ENCODE peak calls at places on chromosomes 16 and 17, in seven cellular contexts. One of them, this sample, is unnamed.

GRCh38 chr16:80618862-80619648 is 78.3 kb downstream of the DYNLRB2 start:
- DNase-seq in A549: no peak
- DNase-seq in hypothalamus: no peak
- DNase-seq in stimulated activated naive CD8-positive, alpha-beta T cell treated with anti-CD3 and anti-CD28 coated beads, Interleukin-15, Interleukin-2, amounts not matched to agents 100 U/mL and 50 U/mL, for 24 hours: no peak
- DNase-seq in adipocyte: no peak
- DNase-seq in endothelial cell: no peak
- DNase-seq in AG08396: no peak
- DNase-seq in this sample: no peak

GRCh38 chr16:19329932-19330331 is 44.4 kb downstream of the CLEC19A start:
- DNase-seq in hypothalamus: no peak
- DNase-seq in stimulated activated naive CD8-positive, alpha-beta T cell treated with anti-CD3 and anti-CD28 coated beads, Interleukin-15, Interleukin-2, amounts not matched to agents 100 U/mL and 50 U/mL, for 24 hours: no peak
- DNase-seq in adipocyte: no peak
- DNase-seq in endothelial cell: no peak
- DNase-seq in A549: peak
- DNase-seq in AG08396: no peak
- DNase-seq in this sample: no peak

GRCh38 chr17:57900991-57901743 is 51.3 kb upstream of the MRPS23 start:
- DNase-seq in AG08396: no peak
- DNase-seq in adipocyte: no peak
- DNase-seq in hypothalamus: no peak
- DNase-seq in endothelial cell: no peak
- DNase-seq in stimulated activated naive CD8-positive, alpha-beta T cell treated with anti-CD3 and anti-CD28 coated beads, Interleukin-15, Interleukin-2, amounts not matched to agents 100 U/mL and 50 U/mL, for 24 hours: no peak
- DNase-seq in A549: no peak
- DNase-seq in this sample: no peak

GRCh38 chr16:73152731-73153130 is 104.8 kb upstream of the ZFHX3 start:
- DNase-seq in stimulated activated naive CD8-positive, alpha-beta T cell treated with anti-CD3 and anti-CD28 coated beads, Interleukin-15, Interleukin-2, amounts not matched to agents 100 U/mL and 50 U/mL, for 24 hours: no peak
- DNase-seq in endothelial cell: peak
- DNase-seq in A549: no peak
- DNase-seq in hypothalamus: no peak
- DNase-seq in adipocyte: no peak
- DNase-seq in AG08396: peak
- DNase-seq in this sample: no peak

GRCh38 chr17:17182601-17183136 is 23.5 kb downstream of the PLD6 start:
- DNase-seq in A549: no peak
- DNase-seq in AG08396: no peak
- DNase-seq in stimulated activated naive CD8-positive, alpha-beta T cell treated with anti-CD3 and anti-CD28 coated beads, Interleukin-15, Interleukin-2, amounts not matched to agents 100 U/mL and 50 U/mL, for 24 hours: no peak
- DNase-seq in adipocyte: no peak
- DNase-seq in endothelial cell: no peak
- DNase-seq in hypothalamus: no peak
- DNase-seq in this sample: no peak

GRCh38 chr17:69228576-69228975 is at the start of gene ABCA10:
- DNase-seq in hypothalamus: no peak
- DNase-seq in endothelial cell: no peak
- DNase-seq in AG08396: no peak
- DNase-seq in adipocyte: peak
- DNase-seq in A549: no peak
- DNase-seq in stimulated activated naive CD8-positive, alpha-beta T cell treated with anti-CD3 and anti-CD28 coated beads, Interleukin-15, Interleukin-2, amounts not matched to agents 100 U/mL and 50 U/mL, for 24 hours: no peak
- DNase-seq in this sample: no peak

GRCh38 chr16:12551530-12551929 is 252.2 kb downstream of the CPPED1 start:
- DNase-seq in adipocyte: no peak
- DNase-seq in endothelial cell: no peak
- DNase-seq in stimulated activated naive CD8-positive, alpha-beta T cell treated with anti-CD3 and anti-CD28 coated beads, Interleukin-15, Interleukin-2, amounts not matched to agents 100 U/mL and 50 U/mL, for 24 hours: no peak
- DNase-seq in hypothalamus: no peak
- DNase-seq in AG08396: no peak
- DNase-seq in A549: no peak
- DNase-seq in this sample: no peak

GRCh38 chr17:79874329-79874981 is 35.2 kb upstream of the CBX4 start:
- DNase-seq in endothelial cell: peak
- DNase-seq in stimulated activated naive CD8-positive, alpha-beta T cell treated with anti-CD3 and anti-CD28 coated beads, Interleukin-15, Interleukin-2, amounts not matched to agents 100 U/mL and 50 U/mL, for 24 hours: peak
- DNase-seq in A549: peak
- DNase-seq in hypothalamus: no peak
- DNase-seq in adipocyte: peak
- DNase-seq in AG08396: peak
- DNase-seq in this sample: no peak

GRCh38 chr16:15735610-15736009 is 85.6 kb downstream of the NDE1 start:
- DNase-seq in adipocyte: no peak
- DNase-seq in stimulated activated naive CD8-positive, alpha-beta T cell treated with anti-CD3 and anti-CD28 coated beads, Interleukin-15, Interleukin-2, amounts not matched to agents 100 U/mL and 50 U/mL, for 24 hours: no peak
- DNase-seq in A549: no peak
- DNase-seq in AG08396: no peak
- DNase-seq in hypothalamus: no peak
- DNase-seq in endothelial cell: no peak
- DNase-seq in this sample: no peak

GRCh38 chr17:835263-835662 is 53.1 kb downstream of the MRM3 start:
- DNase-seq in hypothalamus: no peak
- DNase-seq in stimulated activated naive CD8-positive, alpha-beta T cell treated with anti-CD3 and anti-CD28 coated beads, Interleukin-15, Interleukin-2, amounts not matched to agents 100 U/mL and 50 U/mL, for 24 hours: no peak
- DNase-seq in A549: no peak
- DNase-seq in endothelial cell: no peak
- DNase-seq in adipocyte: peak
- DNase-seq in AG08396: peak
- DNase-seq in this sample: no peak

GRCh38 chr17:61409301-61410099 is 9.9 kb downstream of the TBX2 start:
- DNase-seq in adipocyte: peak
- DNase-seq in hypothalamus: peak
- DNase-seq in A549: peak
- DNase-seq in endothelial cell: peak
- DNase-seq in AG08396: peak
- DNase-seq in stimulated activated naive CD8-positive, alpha-beta T cell treated with anti-CD3 and anti-CD28 coated beads, Interleukin-15, Interleukin-2, amounts not matched to agents 100 U/mL and 50 U/mL, for 24 hours: peak
- DNase-seq in this sample: peak

GRCh38 chr17:6160188-6160555 is 90.0 kb downstream of the WSCD1 start:
- DNase-seq in stimulated activated naive CD8-positive, alpha-beta T cell treated with anti-CD3 and anti-CD28 coated beads, Interleukin-15, Interleukin-2, amounts not matched to agents 100 U/mL and 50 U/mL, for 24 hours: no peak
- DNase-seq in hypothalamus: peak
- DNase-seq in AG08396: no peak
- DNase-seq in adipocyte: no peak
- DNase-seq in A549: no peak
- DNase-seq in endothelial cell: no peak
- DNase-seq in this sample: no peak

GRCh38 chr16:11190585-11191565 is 65.1 kb downstream of the SOCS1 start:
- DNase-seq in A549: no peak
- DNase-seq in hypothalamus: no peak
- DNase-seq in adipocyte: no peak
- DNase-seq in stimulated activated naive CD8-positive, alpha-beta T cell treated with anti-CD3 and anti-CD28 coated beads, Interleukin-15, Interleukin-2, amounts not matched to agents 100 U/mL and 50 U/mL, for 24 hours: no peak
- DNase-seq in endothelial cell: no peak
- DNase-seq in AG08396: peak
- DNase-seq in this sample: no peak

GRCh38 chr17:46875849-46876352 is 24.5 kb downstream of the WNT9B start:
- DNase-seq in adipocyte: no peak
- DNase-seq in A549: peak
- DNase-seq in stimulated activated naive CD8-positive, alpha-beta T cell treated with anti-CD3 and anti-CD28 coated beads, Interleukin-15, Interleukin-2, amounts not matched to agents 100 U/mL and 50 U/mL, for 24 hours: no peak
- DNase-seq in hypothalamus: no peak
- DNase-seq in endothelial cell: no peak
- DNase-seq in AG08396: no peak
- DNase-seq in this sample: no peak

GRCh38 chr17:427891-428290 is 75.3 kb upstream of the RPH3AL start:
- DNase-seq in stimulated activated naive CD8-positive, alpha-beta T cell treated with anti-CD3 and anti-CD28 coated beads, Interleukin-15, Interleukin-2, amounts not matched to agents 100 U/mL and 50 U/mL, for 24 hours: no peak
- DNase-seq in endothelial cell: no peak
- DNase-seq in AG08396: no peak
- DNase-seq in A549: no peak
- DNase-seq in adipocyte: no peak
- DNase-seq in hypothalamus: no peak
- DNase-seq in this sample: no peak

GRCh38 chr17:82110298-82110697 is 12.3 kb upstream of the FASN start:
- DNase-seq in hypothalamus: no peak
- DNase-seq in endothelial cell: no peak
- DNase-seq in stimulated activated naive CD8-positive, alpha-beta T cell treated with anti-CD3 and anti-CD28 coated beads, Interleukin-15, Interleukin-2, amounts not matched to agents 100 U/mL and 50 U/mL, for 24 hours: no peak
- DNase-seq in adipocyte: no peak
- DNase-seq in A549: no peak
- DNase-seq in AG08396: no peak
- DNase-seq in this sample: no peak

GRCh38 chr16:83835972-83836566 is 28.3 kb downstream of the HSBP1 start:
- DNase-seq in stimulated activated naive CD8-positive, alpha-beta T cell treated with anti-CD3 and anti-CD28 coated beads, Interleukin-15, Interleukin-2, amounts not matched to agents 100 U/mL and 50 U/mL, for 24 hours: no peak
- DNase-seq in AG08396: peak
- DNase-seq in adipocyte: peak
- DNase-seq in endothelial cell: no peak
- DNase-seq in A549: peak
- DNase-seq in hypothalamus: no peak
- DNase-seq in this sample: no peak

GRCh38 chr17:28612936-28613872 is 781 bp downstream of the RSKR start:
- DNase-seq in A549: peak
- DNase-seq in endothelial cell: peak
- DNase-seq in AG08396: peak
- DNase-seq in stimulated activated naive CD8-positive, alpha-beta T cell treated with anti-CD3 and anti-CD28 coated beads, Interleukin-15, Interleukin-2, amounts not matched to agents 100 U/mL and 50 U/mL, for 24 hours: peak
- DNase-seq in adipocyte: peak
- DNase-seq in hypothalamus: no peak
- DNase-seq in this sample: no peak

GRCh38 chr17:29150191-29150590 is 30.0 kb downstream of the MYO18A start:
- DNase-seq in adipocyte: no peak
- DNase-seq in stimulated activated naive CD8-positive, alpha-beta T cell treated with anti-CD3 and anti-CD28 coated beads, Interleukin-15, Interleukin-2, amounts not matched to agents 100 U/mL and 50 U/mL, for 24 hours: no peak
- DNase-seq in hypothalamus: no peak
- DNase-seq in AG08396: no peak
- DNase-seq in endothelial cell: no peak
- DNase-seq in A549: no peak
- DNase-seq in this sample: no peak

GRCh38 chr17:64048805-64049204 is 28.4 kb upstream of the ICAM2 start:
- DNase-seq in A549: no peak
- DNase-seq in hypothalamus: no peak
- DNase-seq in endothelial cell: no peak
- DNase-seq in adipocyte: no peak
- DNase-seq in stimulated activated naive CD8-positive, alpha-beta T cell treated with anti-CD3 and anti-CD28 coated beads, Interleukin-15, Interleukin-2, amounts not matched to agents 100 U/mL and 50 U/mL, for 24 hours: no peak
- DNase-seq in AG08396: no peak
- DNase-seq in this sample: no peak

GRCh38 chr17:58527949-58528348 is 13.5 kb upstream of the MTMR4 start:
- DNase-seq in stimulated activated naive CD8-positive, alpha-beta T cell treated with anti-CD3 and anti-CD28 coated beads, Interleukin-15, Interleukin-2, amounts not matched to agents 100 U/mL and 50 U/mL, for 24 hours: no peak
- DNase-seq in hypothalamus: peak
- DNase-seq in adipocyte: no peak
- DNase-seq in endothelial cell: no peak
- DNase-seq in AG08396: no peak
- DNase-seq in A549: no peak
- DNase-seq in this sample: peak

GRCh38 chr16:27221576-27222498 is 18.5 kb downstream of the KDM8 start:
- DNase-seq in adipocyte: peak
- DNase-seq in hypothalamus: no peak
- DNase-seq in endothelial cell: no peak
- DNase-seq in AG08396: peak
- DNase-seq in stimulated activated naive CD8-positive, alpha-beta T cell treated with anti-CD3 and anti-CD28 coated beads, Interleukin-15, Interleukin-2, amounts not matched to agents 100 U/mL and 50 U/mL, for 24 hours: no peak
- DNase-seq in A549: no peak
- DNase-seq in this sample: no peak

GRCh38 chr16:67539691-67540635 is 11.3 kb downstream of the RIPOR1 start:
- DNase-seq in endothelial cell: no peak
- DNase-seq in hypothalamus: no peak
- DNase-seq in AG08396: no peak
- DNase-seq in stimulated activated naive CD8-positive, alpha-beta T cell treated with anti-CD3 and anti-CD28 coated beads, Interleukin-15, Interleukin-2, amounts not matched to agents 100 U/mL and 50 U/mL, for 24 hours: no peak
- DNase-seq in adipocyte: no peak
- DNase-seq in A549: no peak
- DNase-seq in this sample: no peak

GRCh38 chr16:67148221-67148620 is 2.6 kb downstream of the B3GNT9 start:
- DNase-seq in A549: no peak
- DNase-seq in hypothalamus: no peak
- DNase-seq in adipocyte: no peak
- DNase-seq in AG08396: no peak
- DNase-seq in stimulated activated naive CD8-positive, alpha-beta T cell treated with anti-CD3 and anti-CD28 coated beads, Interleukin-15, Interleukin-2, amounts not matched to agents 100 U/mL and 50 U/mL, for 24 hours: no peak
- DNase-seq in endothelial cell: no peak
- DNase-seq in this sample: no peak

GRCh38 chr16:55668337-55669281 is 12.8 kb downstream of the SLC6A2 start:
- DNase-seq in adipocyte: peak
- DNase-seq in stimulated activated naive CD8-positive, alpha-beta T cell treated with anti-CD3 and anti-CD28 coated beads, Interleukin-15, Interleukin-2, amounts not matched to agents 100 U/mL and 50 U/mL, for 24 hours: no peak
- DNase-seq in endothelial cell: peak
- DNase-seq in hypothalamus: no peak
- DNase-seq in AG08396: no peak
- DNase-seq in A549: peak
- DNase-seq in this sample: no peak

GRCh38 chr17:13977837-13978236 is 91.5 kb upstream of the COX10 start:
- DNase-seq in adipocyte: no peak
- DNase-seq in endothelial cell: no peak
- DNase-seq in stimulated activated naive CD8-positive, alpha-beta T cell treated with anti-CD3 and anti-CD28 coated beads, Interleukin-15, Interleukin-2, amounts not matched to agents 100 U/mL and 50 U/mL, for 24 hours: no peak
- DNase-seq in A549: no peak
- DNase-seq in AG08396: no peak
- DNase-seq in hypothalamus: no peak
- DNase-seq in this sample: no peak

GRCh38 chr17:20095366-20096080 is 86.4 kb downstream of the SPECC1 start:
- DNase-seq in A549: peak
- DNase-seq in stimulated activated naive CD8-positive, alpha-beta T cell treated with anti-CD3 and anti-CD28 coated beads, Interleukin-15, Interleukin-2, amounts not matched to agents 100 U/mL and 50 U/mL, for 24 hours: no peak
- DNase-seq in hypothalamus: peak
- DNase-seq in AG08396: peak
- DNase-seq in adipocyte: peak
- DNase-seq in endothelial cell: peak
- DNase-seq in this sample: peak

GRCh38 chr17:45867702-45868101 is 23.0 kb downstream of the SPPL2C start:
- DNase-seq in A549: no peak
- DNase-seq in hypothalamus: no peak
- DNase-seq in endothelial cell: no peak
- DNase-seq in AG08396: no peak
- DNase-seq in adipocyte: no peak
- DNase-seq in stimulated activated naive CD8-positive, alpha-beta T cell treated with anti-CD3 and anti-CD28 coated beads, Interleukin-15, Interleukin-2, amounts not matched to agents 100 U/mL and 50 U/mL, for 24 hours: no peak
- DNase-seq in this sample: no peak

GRCh38 chr17:30554839-30555751 is 77.9 kb downstream of the GOSR1 start:
- DNase-seq in stimulated activated naive CD8-positive, alpha-beta T cell treated with anti-CD3 and anti-CD28 coated beads, Interleukin-15, Interleukin-2, amounts not matched to agents 100 U/mL and 50 U/mL, for 24 hours: no peak
- DNase-seq in hypothalamus: no peak
- DNase-seq in AG08396: no peak
- DNase-seq in endothelial cell: peak
- DNase-seq in adipocyte: no peak
- DNase-seq in A549: peak
- DNase-seq in this sample: no peak

GRCh38 chr16:86809458-86809955 is 231.2 kb downstream of the FOXL1 start:
- DNase-seq in AG08396: peak
- DNase-seq in hypothalamus: no peak
- DNase-seq in stimulated activated naive CD8-positive, alpha-beta T cell treated with anti-CD3 and anti-CD28 coated beads, Interleukin-15, Interleukin-2, amounts not matched to agents 100 U/mL and 50 U/mL, for 24 hours: no peak
- DNase-seq in A549: peak
- DNase-seq in adipocyte: peak
- DNase-seq in endothelial cell: no peak
- DNase-seq in this sample: no peak

GRCh38 chr16:89696598-89697128 is 4.8 kb downstream of the SPATA2L start:
- DNase-seq in adipocyte: no peak
- DNase-seq in hypothalamus: no peak
- DNase-seq in stimulated activated naive CD8-positive, alpha-beta T cell treated with anti-CD3 and anti-CD28 coated beads, Interleukin-15, Interleukin-2, amounts not matched to agents 100 U/mL and 50 U/mL, for 24 hours: peak
- DNase-seq in endothelial cell: no peak
- DNase-seq in AG08396: no peak
- DNase-seq in A549: no peak
- DNase-seq in this sample: no peak

GRCh38 chr17:82559779-82560642 is 40.5 kb downstream of the FOXK2 start:
- DNase-seq in hypothalamus: no peak
- DNase-seq in endothelial cell: no peak
- DNase-seq in AG08396: no peak
- DNase-seq in A549: no peak
- DNase-seq in adipocyte: no peak
- DNase-seq in stimulated activated naive CD8-positive, alpha-beta T cell treated with anti-CD3 and anti-CD28 coated beads, Interleukin-15, Interleukin-2, amounts not matched to agents 100 U/mL and 50 U/mL, for 24 hours: no peak
- DNase-seq in this sample: no peak

GRCh38 chr17:40475234-40476210 is 25.9 kb downstream of the TNS4 start:
- DNase-seq in stimulated activated naive CD8-positive, alpha-beta T cell treated with anti-CD3 and anti-CD28 coated beads, Interleukin-15, Interleukin-2, amounts not matched to agents 100 U/mL and 50 U/mL, for 24 hours: no peak
- DNase-seq in endothelial cell: no peak
- DNase-seq in AG08396: no peak
- DNase-seq in A549: no peak
- DNase-seq in adipocyte: no peak
- DNase-seq in hypothalamus: no peak
- DNase-seq in this sample: no peak

GRCh38 chr16:67518676-67519075 is 10.0 kb upstream of the RIPOR1 start:
- DNase-seq in stimulated activated naive CD8-positive, alpha-beta T cell treated with anti-CD3 and anti-CD28 coated beads, Interleukin-15, Interleukin-2, amounts not matched to agents 100 U/mL and 50 U/mL, for 24 hours: no peak
- DNase-seq in AG08396: no peak
- DNase-seq in adipocyte: no peak
- DNase-seq in A549: no peak
- DNase-seq in endothelial cell: no peak
- DNase-seq in hypothalamus: no peak
- DNase-seq in this sample: no peak

GRCh38 chr17:77875051-77875780 is 83.3 kb upstream of the TNRC6C start:
- DNase-seq in stimulated activated naive CD8-positive, alpha-beta T cell treated with anti-CD3 and anti-CD28 coated beads, Interleukin-15, Interleukin-2, amounts not matched to agents 100 U/mL and 50 U/mL, for 24 hours: no peak
- DNase-seq in AG08396: peak
- DNase-seq in adipocyte: peak
- DNase-seq in A549: no peak
- DNase-seq in hypothalamus: no peak
- DNase-seq in endothelial cell: no peak
- DNase-seq in this sample: no peak

GRCh38 chr16:3170440-3171180 is 17.4 kb upstream of the OR1F1 start:
- DNase-seq in A549: no peak
- DNase-seq in AG08396: no peak
- DNase-seq in hypothalamus: no peak
- DNase-seq in stimulated activated naive CD8-positive, alpha-beta T cell treated with anti-CD3 and anti-CD28 coated beads, Interleukin-15, Interleukin-2, amounts not matched to agents 100 U/mL and 50 U/mL, for 24 hours: peak
- DNase-seq in adipocyte: no peak
- DNase-seq in endothelial cell: no peak
- DNase-seq in this sample: no peak

GRCh38 chr16:24539850-24540484 is 601 bp downstream of the RBBP6 start:
- DNase-seq in endothelial cell: peak
- DNase-seq in AG08396: peak
- DNase-seq in stimulated activated naive CD8-positive, alpha-beta T cell treated with anti-CD3 and anti-CD28 coated beads, Interleukin-15, Interleukin-2, amounts not matched to agents 100 U/mL and 50 U/mL, for 24 hours: peak
- DNase-seq in A549: peak
- DNase-seq in adipocyte: peak
- DNase-seq in hypothalamus: peak
- DNase-seq in this sample: peak

GRCh38 chr17:77666881-77667395 is 291.6 kb upstream of the TNRC6C start:
- DNase-seq in A549: no peak
- DNase-seq in stimulated activated naive CD8-positive, alpha-beta T cell treated with anti-CD3 and anti-CD28 coated beads, Interleukin-15, Interleukin-2, amounts not matched to agents 100 U/mL and 50 U/mL, for 24 hours: peak
- DNase-seq in hypothalamus: no peak
- DNase-seq in adipocyte: no peak
- DNase-seq in endothelial cell: no peak
- DNase-seq in AG08396: no peak
- DNase-seq in this sample: no peak

This sample was measured in hippocampal formation.